ENCODE peak calls at places on chromosomes 2 and 18, in five cellular contexts. Y is heart left ventricle; D is lower leg skin; F is CD8-positive, alpha-beta T cell; M is AG09309. G is an unnamed sample.

GRCh38 chr2:125167820-125168219 is 1142.7 kb downstream of the CNTNAP5 start:
- DNase-seq in D (no peak), Y (no peak), M (peak), F (no peak), G (no peak)

GRCh38 chr2:158928515-158928914 is 39.9 kb upstream of the TANC1 start:
- DNase-seq in D (no peak), F (no peak), Y (no peak), M (no peak), G (no peak)

GRCh38 chr18:57434536-57435494 is at the start of gene ONECUT2:
- DNase-seq in Y (peak), D (peak), M (peak), F (peak), G (peak)

GRCh38 chr18:55859116-55859515 is 271.1 kb upstream of the TCF4 start:
- DNase-seq in F (no peak), D (no peak), Y (no peak), M (no peak), G (no peak)

GRCh38 chr2:32553829-32554432 is 73.9 kb upstream of the TTC27 start:
- DNase-seq in Y (no peak), F (no peak), M (peak), D (no peak), G (no peak)

GRCh38 chr2:193518061-193518817 is 1323.5 kb upstream of the TMEFF2 start:
- DNase-seq in M (peak), Y (no peak), D (no peak), F (no peak), G (no peak)

GRCh38 chr2:219912530-219912929 is 285.1 kb downstream of the SLC4A3 start:
- DNase-seq in Y (no peak), M (peak), D (no peak), F (no peak), G (no peak)

GRCh38 chr2:64750001-64750816 is 96.5 kb upstream of the SERTAD2 start:
- DNase-seq in F (no peak), M (no peak), D (peak), Y (peak), G (peak)

GRCh38 chr18:35778850-35779634 is 193.4 kb upstream of the RMP24 start:
- DNase-seq in F (no peak), M (no peak), Y (no peak), D (no peak), G (no peak)

GRCh38 chr2:164560181-164560792 is 61.0 kb downstream of the GRB14 start:
- DNase-seq in F (no peak), M (peak), Y (no peak), D (no peak), G (no peak)

GRCh38 chr2:213188971-213189899 is 37.8 kb upstream of the IKZF2 start:
- DNase-seq in M (no peak), F (no peak), D (no peak), Y (no peak), G (no peak)

GRCh38 chr2:24015562-24016375 is 5.9 kb downstream of the MFSD2B start:
- DNase-seq in M (peak), F (no peak), D (peak), Y (no peak), G (no peak)

GRCh38 chr2:96138146-96139145 is at the start of gene ASTL:
- DNase-seq in Y (peak), F (peak), D (no peak), M (no peak), G (no peak)

GRCh38 chr2:36461039-36461681 is 105.6 kb downstream of the CRIM1 start:
- DNase-seq in M (peak), Y (no peak), F (no peak), D (no peak), G (no peak)

GRCh38 chr2:64742678-64743077 is 89.0 kb upstream of the SERTAD2 start:
- DNase-seq in D (no peak), Y (no peak), F (no peak), M (no peak), G (no peak)

GRCh38 chr2:59585657-59586056 is 967.8 kb downstream of the BCL11A start:
- DNase-seq in Y (no peak), F (no peak), D (peak), M (no peak), G (no peak)

GRCh38 chr2:43269706-43270105 is 43.3 kb upstream of the ZFP36L2 start:
- DNase-seq in D (peak), F (no peak), M (peak), Y (peak), G (no peak)

GRCh38 chr18:28855524-28855923 is 678.6 kb upstream of the CDH2 start:
- DNase-seq in F (no peak), D (no peak), Y (no peak), M (no peak), G (no peak)

GRCh38 chr2:67829470-67829869 is 233.3 kb downstream of the C1D start:
- DNase-seq in F (no peak), D (no peak), M (no peak), Y (no peak), G (no peak)

GRCh38 chr2:136247204-136247990 is 129.4 kb upstream of the CXCR4 start:
- DNase-seq in Y (peak), M (no peak), D (no peak), F (no peak), G (no peak)

GRCh38 chr2:79219383-79219988 is 59.9 kb upstream of the REG3A start:
- DNase-seq in F (no peak), M (peak), Y (no peak), D (no peak), G (peak)

GRCh38 chr18:10453885-10454772 is at the start of gene APCDD1:
- DNase-seq in Y (peak), M (no peak), F (no peak), D (peak), G (peak)

GRCh38 chr2:27291865-27292264 is 9.6 kb downstream of the TRIM54 start:
- DNase-seq in F (no peak), Y (no peak), M (no peak), D (no peak), G (no peak)

GRCh38 chr18:50569930-50570329 is 10.0 kb downstream of the MAPK4 start:
- DNase-seq in D (no peak), Y (no peak), F (no peak), M (no peak), G (no peak)

GRCh38 chr2:115190459-115190858 is 748.0 kb downstream of the DPP10 start:
- DNase-seq in Y (no peak), D (no peak), F (no peak), M (no peak), G (peak)

GRCh38 chr2:241768251-241768711 is 8.3 kb upstream of the GAL3ST2 start:
- DNase-seq in F (no peak), D (peak), M (no peak), Y (peak), G (no peak)

GRCh38 chr2:101516833-101517690 is 42.1 kb upstream of the RFX8 start:
- DNase-seq in F (no peak), M (peak), D (no peak), Y (no peak), G (no peak)
- TF ChIP-seq CTCF in F (no peak), M (no peak), D (no peak), Y (no peak), G (no peak)

GRCh38 chr2:174688079-174688478 is 76.2 kb downstream of the CHRNA1 start:
- DNase-seq in D (no peak), Y (no peak), F (no peak), M (no peak), G (no peak)
- TF ChIP-seq CTCF in D (no peak), Y (peak), F (peak), M (peak), G (peak)

DNA sequence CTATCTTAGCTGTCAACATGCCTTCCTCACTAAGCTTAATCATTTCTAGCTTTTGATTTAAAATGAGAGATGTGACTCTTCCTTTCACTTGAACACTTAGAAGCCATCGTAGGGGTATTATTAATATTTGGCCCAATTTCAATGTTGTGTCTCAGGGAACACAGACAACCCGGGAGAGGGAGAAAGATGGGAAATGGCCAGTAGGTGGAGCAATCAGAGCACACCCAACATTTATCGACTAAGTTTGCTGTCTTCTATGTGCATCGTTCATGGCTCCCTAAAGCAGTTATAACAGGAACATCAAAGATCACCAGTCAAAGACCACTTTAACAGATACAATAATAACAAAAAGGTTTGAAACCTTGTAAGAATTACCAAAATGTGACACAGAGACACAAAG is 110.2 kb downstream of the OLA1 start:
- DNase-seq in Y (no peak), M (no peak), D (no peak), F (no peak), G (no peak)
- TF ChIP-seq CTCF in Y (no peak), M (peak), D (no peak), F (no peak), G (no peak)

GRCh38 chr2:232668805-232669444 is 28.2 kb upstream of the GIGYF2 start:
- DNase-seq in Y (peak), F (no peak), D (no peak), M (no peak), G (no peak)
- TF ChIP-seq CTCF in Y (peak), F (no peak), D (no peak), M (peak), G (peak)